ENCODE peak calls at places on chromosomes 1 and 21, in four cellular contexts. One of them, this sample, is unnamed.

GRCh38 chr1:11981378-11982009 is 1.2 kb downstream of the MFN2 start:
- DNase-seq in stimulated activated CD4-positive, alpha-beta T cell treated with anti-CD3 and anti-CD28 coated beads, Interleukin-12 subunit alpha, Interleukin-12 subunit beta, amount 100 ng/mL, for 24 hours: no peak
- DNase-seq in mesothelial cell of epicardium: no peak
- DNase-seq in G401: no peak
- DNase-seq in this sample: no peak

GRCh38 chr1:154624756-154625643 is 17.0 kb upstream of the ADAR start:
- DNase-seq in stimulated activated CD4-positive, alpha-beta T cell treated with anti-CD3 and anti-CD28 coated beads, Interleukin-12 subunit alpha, Interleukin-12 subunit beta, amount 100 ng/mL, for 24 hours: no peak
- DNase-seq in mesothelial cell of epicardium: no peak
- DNase-seq in G401: no peak
- DNase-seq in this sample: no peak

GRCh38 chr1:220879509-220880366 is 495 bp downstream of the HLX start:
- DNase-seq in stimulated activated CD4-positive, alpha-beta T cell treated with anti-CD3 and anti-CD28 coated beads, Interleukin-12 subunit alpha, Interleukin-12 subunit beta, amount 100 ng/mL, for 24 hours: no peak
- DNase-seq in mesothelial cell of epicardium: no peak
- DNase-seq in G401: no peak
- DNase-seq in this sample: no peak

GRCh38 chr1:214401666-214402065 is 120.7 kb downstream of the SMYD2 start:
- DNase-seq in stimulated activated CD4-positive, alpha-beta T cell treated with anti-CD3 and anti-CD28 coated beads, Interleukin-12 subunit alpha, Interleukin-12 subunit beta, amount 100 ng/mL, for 24 hours: no peak
- DNase-seq in mesothelial cell of epicardium: no peak
- DNase-seq in G401: no peak
- DNase-seq in this sample: no peak

GRCh38 chr1:30782361-30783243 is 25.0 kb upstream of the LAPTM5 start:
- DNase-seq in stimulated activated CD4-positive, alpha-beta T cell treated with anti-CD3 and anti-CD28 coated beads, Interleukin-12 subunit alpha, Interleukin-12 subunit beta, amount 100 ng/mL, for 24 hours: peak; percentile 61
- DNase-seq in mesothelial cell of epicardium: peak; percentile 85
- DNase-seq in G401: peak; percentile 60
- DNase-seq in this sample: peak; percentile 48

GRCh38 chr21:35643176-35643575 is 417.1 kb downstream of the SETD4 start:
- DNase-seq in stimulated activated CD4-positive, alpha-beta T cell treated with anti-CD3 and anti-CD28 coated beads, Interleukin-12 subunit alpha, Interleukin-12 subunit beta, amount 100 ng/mL, for 24 hours: no peak
- DNase-seq in mesothelial cell of epicardium: no peak
- DNase-seq in G401: no peak
- DNase-seq in this sample: no peak

GRCh38 chr1:160810486-160810885 is 14.5 kb downstream of the LY9 start:
- DNase-seq in stimulated activated CD4-positive, alpha-beta T cell treated with anti-CD3 and anti-CD28 coated beads, Interleukin-12 subunit alpha, Interleukin-12 subunit beta, amount 100 ng/mL, for 24 hours: no peak
- DNase-seq in mesothelial cell of epicardium: no peak
- DNase-seq in G401: no peak
- DNase-seq in this sample: no peak

GRCh38 chr21:41217656-41218380 is 49.9 kb downstream of the BACE2 start:
- DNase-seq in stimulated activated CD4-positive, alpha-beta T cell treated with anti-CD3 and anti-CD28 coated beads, Interleukin-12 subunit alpha, Interleukin-12 subunit beta, amount 100 ng/mL, for 24 hours: no peak
- DNase-seq in mesothelial cell of epicardium: no peak
- DNase-seq in G401: no peak
- DNase-seq in this sample: no peak

GRCh38 chr21:25881524-25882376 is 147.0 kb downstream of the GABPA start:
- DNase-seq in stimulated activated CD4-positive, alpha-beta T cell treated with anti-CD3 and anti-CD28 coated beads, Interleukin-12 subunit alpha, Interleukin-12 subunit beta, amount 100 ng/mL, for 24 hours: no peak
- DNase-seq in mesothelial cell of epicardium: peak; percentile 60
- DNase-seq in G401: peak; percentile 74
- DNase-seq in this sample: peak; percentile 11

GRCh38 chr1:201295861-201296260 is 12.6 kb downstream of the PKP1 start:
- DNase-seq in stimulated activated CD4-positive, alpha-beta T cell treated with anti-CD3 and anti-CD28 coated beads, Interleukin-12 subunit alpha, Interleukin-12 subunit beta, amount 100 ng/mL, for 24 hours: no peak
- DNase-seq in mesothelial cell of epicardium: no peak
- DNase-seq in G401: no peak
- DNase-seq in this sample: no peak

GRCh38 chr21:41071410-41071809 is 96.5 kb upstream of the BACE2 start:
- DNase-seq in stimulated activated CD4-positive, alpha-beta T cell treated with anti-CD3 and anti-CD28 coated beads, Interleukin-12 subunit alpha, Interleukin-12 subunit beta, amount 100 ng/mL, for 24 hours: no peak
- DNase-seq in mesothelial cell of epicardium: no peak
- DNase-seq in G401: no peak
- DNase-seq in this sample: no peak

GRCh38 chr21:46171585-46171984 is 12.7 kb downstream of the SPATC1L start:
- DNase-seq in stimulated activated CD4-positive, alpha-beta T cell treated with anti-CD3 and anti-CD28 coated beads, Interleukin-12 subunit alpha, Interleukin-12 subunit beta, amount 100 ng/mL, for 24 hours: no peak
- DNase-seq in mesothelial cell of epicardium: no peak
- DNase-seq in G401: no peak
- DNase-seq in this sample: no peak

GRCh38 chr21:44337428-44337827 is 1.8 kb downstream of the CFAP410 start:
- DNase-seq in stimulated activated CD4-positive, alpha-beta T cell treated with anti-CD3 and anti-CD28 coated beads, Interleukin-12 subunit alpha, Interleukin-12 subunit beta, amount 100 ng/mL, for 24 hours: no peak
- DNase-seq in mesothelial cell of epicardium: no peak
- DNase-seq in G401: no peak
- DNase-seq in this sample: no peak

GRCh38 chr1:219460561-219461511 is 152.1 kb downstream of the ZC3H11B start:
- DNase-seq in stimulated activated CD4-positive, alpha-beta T cell treated with anti-CD3 and anti-CD28 coated beads, Interleukin-12 subunit alpha, Interleukin-12 subunit beta, amount 100 ng/mL, for 24 hours: no peak
- DNase-seq in mesothelial cell of epicardium: no peak
- DNase-seq in G401: no peak
- DNase-seq in this sample: no peak

GRCh38 chr1:20308569-20308968 is 17.9 kb downstream of the VWA5B1 start:
- DNase-seq in stimulated activated CD4-positive, alpha-beta T cell treated with anti-CD3 and anti-CD28 coated beads, Interleukin-12 subunit alpha, Interleukin-12 subunit beta, amount 100 ng/mL, for 24 hours: no peak
- DNase-seq in mesothelial cell of epicardium: no peak
- DNase-seq in G401: no peak
- DNase-seq in this sample: no peak

GRCh38 chr1:108346137-108346536 is 102.3 kb upstream of the NBPF4 start:
- DNase-seq in stimulated activated CD4-positive, alpha-beta T cell treated with anti-CD3 and anti-CD28 coated beads, Interleukin-12 subunit alpha, Interleukin-12 subunit beta, amount 100 ng/mL, for 24 hours: no peak
- DNase-seq in mesothelial cell of epicardium: no peak
- DNase-seq in G401: no peak
- DNase-seq in this sample: no peak

GRCh38 chr1:153733970-153734369 is 6.1 kb downstream of the INTS3 start:
- DNase-seq in stimulated activated CD4-positive, alpha-beta T cell treated with anti-CD3 and anti-CD28 coated beads, Interleukin-12 subunit alpha, Interleukin-12 subunit beta, amount 100 ng/mL, for 24 hours: no peak
- DNase-seq in mesothelial cell of epicardium: no peak
- DNase-seq in G401: no peak
- DNase-seq in this sample: no peak

GRCh38 chr1:7121622-7121988 is 336.4 kb downstream of the CAMTA1 start:
- DNase-seq in stimulated activated CD4-positive, alpha-beta T cell treated with anti-CD3 and anti-CD28 coated beads, Interleukin-12 subunit alpha, Interleukin-12 subunit beta, amount 100 ng/mL, for 24 hours: no peak
- DNase-seq in mesothelial cell of epicardium: no peak
- DNase-seq in G401: peak; percentile 59
- DNase-seq in this sample: no peak

GRCh38 chr1:26923711-26924110 is 2.2 kb downstream of the NUDC start:
- DNase-seq in stimulated activated CD4-positive, alpha-beta T cell treated with anti-CD3 and anti-CD28 coated beads, Interleukin-12 subunit alpha, Interleukin-12 subunit beta, amount 100 ng/mL, for 24 hours: no peak
- DNase-seq in mesothelial cell of epicardium: no peak
- DNase-seq in G401: no peak
- DNase-seq in this sample: no peak

GRCh38 chr1:180778782-180779398 is 133.8 kb upstream of the KIAA1614 start:
- DNase-seq in stimulated activated CD4-positive, alpha-beta T cell treated with anti-CD3 and anti-CD28 coated beads, Interleukin-12 subunit alpha, Interleukin-12 subunit beta, amount 100 ng/mL, for 24 hours: no peak
- DNase-seq in mesothelial cell of epicardium: no peak
- DNase-seq in G401: no peak
- DNase-seq in this sample: no peak

GRCh38 chr1:90826024-90826423 is 108.9 kb upstream of the BARHL2 start:
- DNase-seq in stimulated activated CD4-positive, alpha-beta T cell treated with anti-CD3 and anti-CD28 coated beads, Interleukin-12 subunit alpha, Interleukin-12 subunit beta, amount 100 ng/mL, for 24 hours: no peak
- DNase-seq in mesothelial cell of epicardium: no peak
- DNase-seq in G401: no peak
- DNase-seq in this sample: no peak

GRCh38 chr1:97743129-97743528 is 177.7 kb downstream of the DPYD start:
- DNase-seq in stimulated activated CD4-positive, alpha-beta T cell treated with anti-CD3 and anti-CD28 coated beads, Interleukin-12 subunit alpha, Interleukin-12 subunit beta, amount 100 ng/mL, for 24 hours: no peak
- DNase-seq in mesothelial cell of epicardium: no peak
- DNase-seq in G401: no peak
- DNase-seq in this sample: no peak

GRCh38 chr1:212621830-212622315 is 13.3 kb downstream of the ATF3 start:
- DNase-seq in stimulated activated CD4-positive, alpha-beta T cell treated with anti-CD3 and anti-CD28 coated beads, Interleukin-12 subunit alpha, Interleukin-12 subunit beta, amount 100 ng/mL, for 24 hours: no peak
- DNase-seq in mesothelial cell of epicardium: no peak
- DNase-seq in G401: no peak
- DNase-seq in this sample: no peak

GRCh38 chr1:218850367-218850766 is 323.3 kb upstream of the LYPLAL1 start:
- DNase-seq in stimulated activated CD4-positive, alpha-beta T cell treated with anti-CD3 and anti-CD28 coated beads, Interleukin-12 subunit alpha, Interleukin-12 subunit beta, amount 100 ng/mL, for 24 hours: no peak
- DNase-seq in mesothelial cell of epicardium: no peak
- DNase-seq in G401: no peak
- DNase-seq in this sample: no peak

GRCh38 chr1:100861379-100861778 is 33.3 kb downstream of the EXTL2 start:
- DNase-seq in stimulated activated CD4-positive, alpha-beta T cell treated with anti-CD3 and anti-CD28 coated beads, Interleukin-12 subunit alpha, Interleukin-12 subunit beta, amount 100 ng/mL, for 24 hours: no peak
- DNase-seq in mesothelial cell of epicardium: no peak
- DNase-seq in G401: no peak
- DNase-seq in this sample: no peak

GRCh38 chr1:225329041-225329440 is 98.8 kb downstream of the LBR start:
- DNase-seq in stimulated activated CD4-positive, alpha-beta T cell treated with anti-CD3 and anti-CD28 coated beads, Interleukin-12 subunit alpha, Interleukin-12 subunit beta, amount 100 ng/mL, for 24 hours: no peak
- DNase-seq in mesothelial cell of epicardium: no peak
- DNase-seq in G401: no peak
- DNase-seq in this sample: no peak